ENCODE peak calls at places on chromosome X, in five cellular contexts. A is right lobe of liver, X is uterus, W is astrocyte, M is adrenal gland. I is an unnamed sample.
A peak's percentile ranks its signal among the peaks of the same experiment; 100 is the strongest.

GRCh38 chrX:150767475-150768131 is 74.4 kb downstream of the MTMR1 start:
- DNase-seq in A (no peak), X (no peak), W (peak; percentile 92), M (no peak), I (peak; percentile 62)

GRCh38 chrX:150503898-150504219 is 64.6 kb upstream of the MTM1 start:
- DNase-seq in A (no peak), X (no peak), W (no peak), M (no peak), I (peak; percentile 18)

GRCh38 chrX:118770133-118770760 is 42.8 kb downstream of the IL13RA1 start:
- DNase-seq in A (no peak), X (no peak), W (no peak), M (no peak), I (no peak)

GRCh38 chrX:10506781-10507180 is 113.6 kb downstream of the MID1 start:
- DNase-seq in A (no peak), X (no peak), W (no peak), M (no peak), I (no peak)

GRCh38 chrX:40964008-40964407 is 121.2 kb upstream of the USP9X start:
- DNase-seq in A (no peak), X (no peak), W (no peak), M (no peak), I (no peak)

GRCh38 chrX:2692221-2693122 is 1.4 kb downstream of the CD99 start:
- DNase-seq in A (no peak), X (no peak), W (peak; percentile 78), M (no peak), I (no peak)

GRCh38 chrX:147897117-147897516 is 14.6 kb upstream of the FMR1 start:
- DNase-seq in A (no peak), X (no peak), W (no peak), M (no peak), I (no peak)

GRCh38 chrX:76538860-76539259 is 111.3 kb downstream of the MAGEE1 start:
- DNase-seq in A (no peak), X (no peak), W (no peak), M (no peak), I (no peak)

GRCh38 chrX:13506574-13506973 is 62.8 kb upstream of the EGFL6 start:
- DNase-seq in A (no peak), X (peak; percentile 45), W (peak; percentile 22), M (peak; percentile 27), I (peak; percentile 25)

GRCh38 chrX:131675596-131676194 is 131.8 kb downstream of the OR13H1 start:
- DNase-seq in A (no peak), X (no peak), W (no peak), M (no peak), I (peak; percentile 3)

GRCh38 chrX:153646620-153647373 is at the start of gene DUSP9:
- DNase-seq in A (peak; percentile 46), X (peak; percentile 13), W (no peak), M (peak; percentile 22), I (peak; percentile 25)

GRCh38 chrX:49754238-49754857 is 58.6 kb upstream of the PAGE1 start:
- DNase-seq in A (no peak), X (peak; percentile 31), W (peak; percentile 0), M (peak; percentile 32), I (peak; percentile 38)

GRCh38 chrX:152893631-152894610 is 3.9 kb upstream of the ZNF185 start:
- DNase-seq in A (no peak), X (no peak), W (no peak), M (no peak), I (peak; percentile 66)

GRCh38 chrX:87900320-87900908 is 382.8 kb downstream of the KLHL4 start:
- DNase-seq in A (no peak), X (no peak), W (no peak), M (no peak), I (peak; percentile 1)

GRCh38 chrX:40152706-40153334 is 55.1 kb upstream of the BCOR start:
- DNase-seq in A (peak; percentile 82), X (peak; percentile 40), W (no peak), M (no peak), I (no peak)

GRCh38 chrX:24833695-24834094 is 140.0 kb downstream of the POLA1 start:
- DNase-seq in A (no peak), X (no peak), W (no peak), M (no peak), I (no peak)

GRCh38 chrX:24839331-24839730 is 145.6 kb downstream of the POLA1 start:
- DNase-seq in A (no peak), X (no peak), W (no peak), M (no peak), I (peak; percentile 36)

GRCh38 chrX:24842486-24842885 is 148.8 kb downstream of the POLA1 start:
- DNase-seq in A (no peak), X (no peak), W (no peak), M (no peak), I (no peak)

GRCh38 chrX:24837966-24838365 is 144.2 kb downstream of the POLA1 start:
- DNase-seq in A (no peak), X (no peak), W (no peak), M (no peak), I (no peak)

GRCh38 chrX:24838624-24839023 is 144.9 kb downstream of the POLA1 start:
- DNase-seq in A (no peak), X (no peak), W (peak; percentile 14), M (peak; percentile 22), I (peak; percentile 21)
- H3K4me3 ChIP-seq in A (no peak overlapping the region), X (no peak overlapping the region), W (no peak overlapping the region), M (no peak overlapping the region), I (no peak overlapping the region)

GRCh38 chrX:120299928-120300327 is 11.3 kb downstream of the TMEM255A start:
- DNase-seq in A (no peak), X (no peak), W (no peak), M (no peak), I (peak; percentile 40)
- TF ChIP-seq CTCF in A (peak; percentile 28), X (no peak), W (no peak), M (no peak), I (peak; percentile 38)

GRCh38 chrX:51975360-51975759 is 81.9 kb downstream of the MAGED1 start:
- DNase-seq in A (no peak), X (no peak), W (no peak), M (no peak), I (peak; percentile 1)
- H3K27me3 ChIP-seq in A (no peaks in the 10 kb centered on the region), X (no peaks in the 10 kb centered on the region), W (no peaks in the 10 kb centered on the region), M (peaks cover 20% of the 10 kb centered on the region), I (no peaks in the 10 kb centered on the region)

GRCh38 chrX:25068340-25068739 is 52.6 kb upstream of the ARX start:
- DNase-seq in A (no peak), X (no peak), W (no peak), M (no peak), I (no peak)
- H3K4me3 ChIP-seq in A (no peak overlapping the region), X (no peak overlapping the region), W (no peak overlapping the region), M (no peak overlapping the region), I (no peak overlapping the region)

DNA sequence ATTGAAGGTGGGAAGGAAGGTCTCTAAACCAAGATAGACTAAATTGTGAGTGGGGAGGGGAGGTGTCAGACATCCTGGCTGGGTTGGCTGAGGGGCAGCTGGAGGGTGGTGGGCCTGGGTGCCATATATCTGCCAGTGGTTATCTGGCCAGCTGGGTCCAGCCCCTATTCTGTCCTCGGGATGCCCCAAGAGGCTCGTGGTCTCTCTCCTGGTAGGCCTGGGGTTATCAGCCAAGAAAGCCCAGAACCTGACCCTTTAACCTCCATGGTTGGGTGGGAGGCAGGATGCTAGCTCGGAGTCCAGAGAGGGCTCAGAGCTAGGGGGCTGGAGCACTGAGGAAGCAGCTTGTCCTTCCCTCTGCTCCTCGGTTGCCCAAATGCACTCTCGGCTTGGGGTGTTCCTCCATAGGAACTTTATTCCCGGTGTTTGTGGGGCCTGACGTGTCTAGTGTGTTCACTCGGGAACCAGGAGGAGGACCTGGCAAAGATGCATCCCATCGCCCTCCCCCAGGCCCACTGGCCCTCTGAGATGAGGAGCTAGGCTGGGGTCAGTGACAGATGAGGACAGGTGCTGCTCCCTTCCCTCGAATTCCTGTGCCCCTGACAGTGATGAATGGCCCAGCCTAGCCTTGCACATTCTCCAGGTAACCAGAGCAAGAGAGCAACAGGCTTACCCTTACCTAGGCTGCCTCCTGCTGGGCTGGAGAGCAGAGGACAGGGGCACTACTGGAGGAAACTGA is 5.2 kb upstream of the EFNB1 start:
- DNase-seq in A (no peak), X (no peak), W (no peak), M (no peak), I (no peak)
- TF ChIP-seq CTCF in A (no peak), X (no peak), W (no peak), M (no peak), I (no peak)

DNA sequence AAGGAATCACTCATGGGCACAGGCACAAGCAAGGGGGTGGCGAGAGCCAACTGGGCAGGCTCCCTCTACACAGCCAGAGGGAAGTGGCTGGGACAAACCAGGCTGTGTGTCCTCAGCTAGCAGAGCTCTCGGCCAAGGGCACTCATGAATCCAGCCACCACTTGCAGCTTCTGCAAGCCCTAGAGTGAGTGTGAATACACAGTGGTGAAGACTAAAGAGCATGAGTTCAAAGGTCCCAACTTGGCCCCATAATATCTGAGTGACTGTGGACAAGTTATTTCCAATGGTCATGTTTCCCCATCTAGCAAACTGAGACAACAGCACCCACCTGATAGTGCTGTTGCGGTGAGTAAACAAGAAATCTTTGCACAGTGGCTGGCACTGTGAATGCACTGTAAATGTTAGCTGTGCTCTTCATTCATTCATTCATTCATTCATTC is 51.7 kb downstream of the ADGRG2 start:
- DNase-seq in A (no peak), X (no peak), W (no peak), M (no peak), I (no peak)
- H3K27me3 ChIP-seq in A (no peaks in the 10 kb centered on the region), X (no peaks in the 10 kb centered on the region), W (no peaks in the 10 kb centered on the region), M (peaks cover 5% of the 10 kb centered on the region), I (no peaks in the 10 kb centered on the region)

I was measured in bronchial epithelial cell.